ENCODE peak calls at places on chromosomes 7 and 10, in eight cellular contexts. Q is pancreas, I is BJ, G is suprapubic skin, K is WERI-Rb-1, T is neuronal stem cell, C is psoas muscle, X is heart left ventricle. N is an unnamed sample.

GRCh38 chr7:132935608-132936007 is 146.3 kb downstream of the CHCHD3 start:
- DNase-seq in Q (no peak), I (no peak), G (no peak), K (no peak), T (no peak), C (no peak), X (no peak), N (no peak)

GRCh38 chr7:45695249-45695995 is 121.3 kb downstream of the ADCY1 start:
- DNase-seq in Q (no peak), I (no peak), G (no peak), K (no peak), T (no peak), C (no peak), X (peak; percentile 3), N (no peak)

GRCh38 chr10:37667736-37668135 is 189.7 kb downstream of the ZNF248 start:
- DNase-seq in Q (no peak), I (no peak), G (no peak), K (no peak), T (no peak), C (no peak), X (no peak), N (no peak)

GRCh38 chr7:2521952-2522591 is 2.5 kb downstream of the LFNG start:
- DNase-seq in Q (peak; percentile 52), I (no peak), G (no peak), K (no peak), T (no peak), C (no peak), X (no peak), N (peak; percentile 50)

GRCh38 chr10:50417906-50418697 is 166.8 kb upstream of the ASAH2 start:
- DNase-seq in Q (peak; percentile 23), I (peak; percentile 69), G (peak; percentile 82), K (no peak), T (peak; percentile 38), C (peak; percentile 86), X (peak; percentile 80), N (peak; percentile 79)

GRCh38 chr7:5681979-5682546 is 99.4 kb downstream of the RNF216 start:
- DNase-seq in Q (no peak), I (no peak), G (no peak), K (no peak), T (no peak), C (no peak), X (no peak), N (no peak)

GRCh38 chr10:33955676-33956075 is 621.2 kb upstream of the NRP1 start:
- DNase-seq in Q (no peak), I (no peak), G (no peak), K (no peak), T (no peak), C (no peak), X (no peak), N (no peak)

GRCh38 chr7:96308253-96308949 is 13.5 kb downstream of the SLC25A13 start:
- DNase-seq in Q (no peak), I (no peak), G (no peak), K (peak; percentile 57), T (no peak), C (no peak), X (no peak), N (no peak)

GRCh38 chr7:27064169-27064568 is 31.6 kb downstream of the HOXA1 start:
- DNase-seq in Q (no peak), I (no peak), G (no peak), K (no peak), T (no peak), C (no peak), X (no peak), N (no peak)

GRCh38 chr10:15324611-15325010 is 46.5 kb downstream of the FAM171A1 start:
- DNase-seq in Q (no peak), I (no peak), G (no peak), K (no peak), T (no peak), C (no peak), X (no peak), N (no peak)

GRCh38 chr10:118551535-118552100 is 43.8 kb downstream of the PRLHR start:
- DNase-seq in Q (no peak), I (no peak), G (no peak), K (no peak), T (no peak), C (no peak), X (no peak), N (no peak)

GRCh38 chr10:60573342-60573741 is 183.7 kb upstream of the ANK3 start:
- DNase-seq in Q (no peak), I (no peak), G (no peak), K (no peak), T (peak; percentile 11), C (no peak), X (no peak), N (no peak)

DNA sequence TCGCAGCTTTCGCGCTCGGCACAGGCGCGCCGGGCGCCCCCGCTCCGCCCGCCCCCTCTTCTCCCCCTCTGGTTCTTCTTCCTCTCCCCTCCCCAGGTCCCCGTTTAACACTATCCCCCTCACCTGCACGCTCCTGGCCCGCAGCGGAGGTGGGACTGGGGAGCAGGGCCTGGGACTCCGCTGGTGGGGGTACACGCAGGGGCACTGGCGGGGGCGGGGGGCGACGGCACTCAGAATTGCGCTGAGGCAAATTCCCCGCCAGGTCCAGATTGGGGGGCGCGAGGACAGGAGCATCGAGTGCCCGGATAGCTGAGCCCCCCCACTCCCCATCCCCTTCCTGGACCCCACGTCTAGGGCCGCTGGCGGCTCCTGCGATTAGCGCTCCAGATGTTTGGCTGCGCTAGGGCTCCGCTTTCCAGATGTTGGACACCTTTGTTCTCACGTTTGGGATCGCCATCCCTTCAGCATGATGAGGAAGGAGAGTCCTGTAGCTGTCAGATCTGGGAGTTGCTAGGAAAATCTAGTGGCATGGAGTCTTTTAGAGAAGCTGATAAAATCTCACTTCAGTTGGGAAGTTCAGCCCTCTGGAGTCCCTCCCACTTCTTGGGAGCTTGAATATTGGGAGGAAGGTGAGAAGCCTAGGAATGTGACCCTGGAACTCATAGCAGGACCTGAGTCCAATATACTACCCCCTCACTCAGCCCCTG is 31.4 kb upstream of the PAX2 start:
- DNase-seq in Q (no peak), I (no peak), G (no peak), K (no peak), T (no peak), C (no peak), X (no peak), N (no peak)
- H3K4me3 ChIP-seq in Q (peak overlapping the region; percentile 30), I (no peak overlapping the region), G (peak overlapping the region; percentile 21), K (peak overlapping the region; percentile 13), T (no peak overlapping the region), C (peak overlapping the region; percentile 45), X (no peak overlapping the region), N (peak overlapping the region; percentile 52)

GRCh38 chr10:101142533-101143353 is 11.6 kb downstream of the TLX1 start:
- DNase-seq in Q (no peak), I (no peak), G (no peak), K (no peak), T (no peak), C (no peak), X (no peak), N (no peak)

GRCh38 chr10:101145145-101145544 is 14.0 kb downstream of the TLX1 start:
- DNase-seq in Q (no peak), I (no peak), G (no peak), K (no peak), T (no peak), C (no peak), X (no peak), N (no peak)

GRCh38 chr10:101141622-101142532 is 10.8 kb downstream of the TLX1 start:
- DNase-seq in Q (peak; percentile 73), I (peak; percentile 13), G (no peak), K (peak; percentile 90), T (peak; percentile 86), C (peak; percentile 89), X (peak; percentile 77), N (peak; percentile 77)

GRCh38 chr10:101144053-101144452 is 13.0 kb downstream of the TLX1 start:
- DNase-seq in Q (no peak), I (no peak), G (no peak), K (no peak), T (no peak), C (no peak), X (no peak), N (no peak)

DNA sequence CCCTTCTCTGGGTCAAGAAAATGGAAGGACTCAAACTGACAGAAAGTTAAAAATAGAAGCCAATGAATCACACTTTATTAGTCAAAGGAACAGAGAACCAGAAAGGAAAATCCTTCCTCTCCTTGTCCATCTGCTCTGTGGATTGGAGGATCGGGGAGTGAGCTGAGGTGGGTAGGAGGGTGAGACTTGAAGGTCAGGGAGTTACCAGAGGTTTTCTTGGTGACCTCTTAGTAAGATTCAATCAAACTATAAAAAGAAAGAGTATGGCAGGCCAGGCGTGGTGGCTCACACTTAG is 12.2 kb downstream of the TLX1 start:
- DNase-seq in Q (no peak), I (no peak), G (no peak), K (no peak), T (no peak), C (no peak), X (no peak), N (no peak)
- H3K27me3 ChIP-seq in Q (peaks cover 29% of the 10 kb centered on the region), I (peaks cover 68% of the 10 kb centered on the region), G (peaks cover 100% of the 10 kb centered on the region), K (no peaks in the 10 kb centered on the region), T (peaks cover 98% of the 10 kb centered on the region), C (peaks cover 97% of the 10 kb centered on the region), X (peaks cover 86% of the 10 kb centered on the region), N (peaks cover 100% of the 10 kb centered on the region)

DNA sequence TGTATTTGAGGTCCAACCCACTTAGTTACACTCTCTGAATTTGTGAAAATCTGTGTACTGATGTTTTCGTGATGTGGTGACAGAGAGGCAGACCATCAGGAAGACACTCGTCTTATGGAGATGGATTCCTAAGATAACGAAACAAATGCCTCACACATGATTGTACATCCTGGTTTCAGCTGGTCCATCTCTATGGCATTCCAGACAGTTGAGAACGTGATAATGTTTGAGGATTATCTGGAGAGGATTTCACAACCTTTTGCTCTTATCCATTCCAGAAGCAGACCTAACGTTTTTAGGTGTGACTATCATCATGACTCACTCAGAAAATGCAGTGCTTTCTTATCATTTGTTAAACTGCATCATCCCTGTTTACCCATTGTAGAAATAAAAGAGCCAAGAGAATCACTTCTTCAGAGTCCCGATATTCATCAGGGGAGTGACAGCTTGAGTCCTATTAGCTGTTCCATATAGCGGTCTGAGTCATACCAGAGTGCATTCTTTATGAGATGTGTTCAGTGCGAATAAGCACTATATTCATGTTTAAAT is 74.5 kb downstream of the BMPER start:
- DNase-seq in Q (no peak), I (peak; percentile 93), G (no peak), K (no peak), T (no peak), C (no peak), X (no peak), N (no peak)
- H3K36me3 ChIP-seq in Q (no peaks in the 10 kb centered on the region), I (no peaks in the 10 kb centered on the region), G (no peaks in the 10 kb centered on the region), K (no peaks in the 10 kb centered on the region), T (no peaks in the 10 kb centered on the region), C (no peaks in the 10 kb centered on the region), X (no peaks in the 10 kb centered on the region), N (no peaks in the 10 kb centered on the region)

DNA sequence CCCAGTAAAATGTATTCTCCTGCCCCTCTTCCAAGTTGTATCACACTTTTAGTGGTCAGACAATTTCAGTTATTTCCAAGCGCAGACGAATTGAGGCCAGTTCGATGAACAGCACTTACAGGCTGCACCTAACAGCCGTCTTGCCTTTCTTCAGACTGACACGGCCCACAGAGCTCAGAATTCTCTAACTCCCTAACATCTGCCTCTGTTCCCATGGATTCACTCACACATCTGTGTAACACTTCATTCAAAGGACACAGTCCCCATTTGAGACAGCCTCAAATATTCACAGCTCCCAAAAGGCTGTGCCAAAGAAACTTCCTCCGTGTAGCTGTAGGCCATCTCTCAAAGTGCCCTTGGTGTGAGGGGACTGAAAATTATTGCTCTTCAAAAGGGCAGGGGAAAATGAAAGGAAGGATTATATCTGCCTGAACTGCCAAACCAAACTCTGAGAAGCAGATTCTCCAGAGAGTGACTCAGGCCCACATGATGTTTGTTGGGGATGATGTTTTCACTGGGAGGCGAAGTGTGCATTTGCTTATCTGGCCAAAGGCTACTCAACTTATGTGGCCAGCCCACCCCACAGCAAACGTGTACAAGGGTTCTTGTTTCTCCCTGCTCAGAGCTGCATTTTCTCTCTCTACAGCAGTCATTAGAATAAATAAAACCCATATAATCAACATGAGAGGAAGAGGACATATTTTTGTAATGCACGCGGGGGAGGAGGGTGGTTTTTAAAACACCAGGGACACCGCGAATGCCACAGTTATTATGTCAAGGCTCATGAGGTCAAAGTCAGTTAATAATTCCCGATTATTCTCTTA is 302.4 kb upstream of the NFE2L3 start:
- DNase-seq in Q (peak; percentile 40), I (peak; percentile 68), G (peak; percentile 71), K (no peak), T (no peak), C (no peak), X (peak; percentile 61), N (no peak)
- H3K4me3 ChIP-seq in Q (no peak overlapping the region), I (no peak overlapping the region), G (no peak overlapping the region), K (no peak overlapping the region), T (no peak overlapping the region), C (peak overlapping the region; percentile 23), X (no peak overlapping the region), N (no peak overlapping the region)